ENCODE peak calls at places on chromosomes 7 and 10, in six cellular contexts. K is AG04450; L is GM12865; M is CD8-positive, alpha-beta T cell; Y is choroid plexus epithelial cell; D is transverse colon. R is an unnamed sample.

GRCh38 chr7:150340024-150340749 is 1.2 kb downstream of the RARRES2 start:
- DNase-seq in M (no peak), D (peak; percentile 65), K (peak; percentile 21), L (no peak), Y (peak; percentile 37), R (no peak)

GRCh38 chr10:4121531-4122380 is 336.7 kb upstream of the KLF6 start:
- DNase-seq in D (peak; percentile 32), Y (no peak), L (peak; percentile 32), M (no peak), K (no peak), R (no peak)

GRCh38 chr10:77358666-77359065 is 278.9 kb downstream of the KCNMA1 start:
- DNase-seq in K (no peak), D (no peak), M (no peak), Y (no peak), L (no peak), R (no peak)

GRCh38 chr10:129375912-129376311 is 91.1 kb upstream of the MGMT start:
- DNase-seq in L (no peak), Y (no peak), M (no peak), K (no peak), D (no peak), R (no peak)

GRCh38 chr10:130025811-130026510 is 61.9 kb upstream of the EBF3 start:
- DNase-seq in Y (no peak), K (no peak), D (no peak), L (no peak), M (no peak), R (no peak)

GRCh38 chr7:137508437-137509175 is 165.1 kb upstream of the PTN start:
- DNase-seq in Y (peak; percentile 85), D (no peak), K (peak; percentile 58), M (no peak), L (no peak), R (peak; percentile 33)

GRCh38 chr10:133058267-133059092 is 29.2 kb upstream of the ADGRA1 start:
- DNase-seq in D (no peak), K (no peak), M (no peak), L (no peak), Y (no peak), R (no peak)

GRCh38 chr10:49369216-49370162 is 26.4 kb downstream of the DRGX start:
- DNase-seq in M (peak; percentile 9), D (no peak), L (no peak), K (no peak), Y (peak; percentile 53), R (no peak)

GRCh38 chr7:128883622-128884549 is 21.2 kb downstream of the ATP6V1F start:
- DNase-seq in D (peak; percentile 88), M (peak; percentile 89), K (no peak), Y (peak; percentile 81), L (peak; percentile 90), R (no peak)

GRCh38 chr7:30965372-30965771 is 1.6 kb downstream of the GHRHR start:
- DNase-seq in K (no peak), D (no peak), Y (no peak), L (no peak), M (no peak), R (no peak)

GRCh38 chr10:118983263-118983662 is 46.3 kb upstream of the NANOS1 start:
- DNase-seq in L (peak; percentile 66), K (no peak), Y (peak; percentile 52), M (no peak), D (no peak), R (no peak)

GRCh38 chr10:30581779-30582380 is 47.7 kb downstream of the LYZL2 start:
- DNase-seq in M (peak; percentile 16), K (peak; percentile 30), D (peak; percentile 19), Y (peak; percentile 77), L (peak; percentile 59), R (no peak)

GRCh38 chr10:104614245-104614831 is 26.8 kb upstream of the SORCS3 start:
- DNase-seq in L (peak; percentile 43), K (no peak), Y (peak; percentile 36), M (no peak), D (no peak), R (no peak)

GRCh38 chr10:72784551-72785421 is 92.8 kb downstream of the MCU start:
- DNase-seq in D (peak; percentile 21), Y (peak; percentile 83), M (no peak), K (peak; percentile 81), L (no peak), R (peak; percentile 74)

GRCh38 chr7:66150471-66150870 is 35.8 kb downstream of the CRCP start:
- DNase-seq in M (no peak), D (peak; percentile 20), L (no peak), K (no peak), Y (peak; percentile 87), R (peak; percentile 59)

GRCh38 chr7:131225619-131226101 is 102.0 kb upstream of the MKLN1 start:
- DNase-seq in K (no peak), L (no peak), D (peak; percentile 73), M (no peak), Y (peak; percentile 47), R (no peak)

GRCh38 chr7:138064856-138065357 is 11.4 kb upstream of the AKR1D1 start:
- DNase-seq in M (no peak), D (no peak), L (no peak), K (no peak), Y (peak; percentile 53), R (peak; percentile 25)

GRCh38 chr7:152866791-152867481 is 107.4 kb downstream of the ACTR3B start:
- DNase-seq in Y (no peak), L (no peak), D (no peak), K (no peak), M (no peak), R (no peak)

GRCh38 chr10:78203915-78204818 is 170.5 kb downstream of the RPS24 start:
- DNase-seq in D (no peak), L (no peak), Y (no peak), M (no peak), K (no peak), R (no peak)

GRCh38 chr10:44334091-44334490 is 50.8 kb downstream of the CXCL12 start:
- DNase-seq in M (no peak), K (no peak), D (no peak), Y (no peak), L (no peak), R (no peak)

GRCh38 chr7:112723416-112723815 is 66.8 kb downstream of the TMEM168 start:
- DNase-seq in M (no peak), K (peak; percentile 15), Y (peak; percentile 69), L (no peak), D (no peak), R (no peak)

GRCh38 chr10:104013489-104013888 is 46.5 kb downstream of the SLK start:
- DNase-seq in M (no peak), Y (no peak), K (no peak), D (no peak), L (no peak), R (no peak)

GRCh38 chr10:132961-133898 is 2.0 kb upstream of the ZMYND11 start:
- DNase-seq in K (no peak), D (no peak), Y (peak; percentile 79), M (no peak), L (no peak), R (no peak)

GRCh38 chr10:99368646-99369045 is 39.5 kb downstream of the CNNM1 start:
- DNase-seq in D (no peak), K (no peak), M (no peak), Y (no peak), L (no peak), R (no peak)

GRCh38 chr7:46493196-46493595 is 572.1 kb upstream of the IGFBP3 start:
- DNase-seq in D (no peak), L (no peak), K (no peak), Y (peak; percentile 13), M (no peak), R (no peak)

GRCh38 chr10:33129987-33130386 is 172.0 kb upstream of the ITGB1 start:
- DNase-seq in D (no peak), K (peak; percentile 83), Y (peak; percentile 96), L (no peak), M (no peak), R (peak; percentile 86)

GRCh38 chr7:36601596-36601995 is 122.7 kb downstream of the AOAH start:
- DNase-seq in D (no peak), K (no peak), L (no peak), Y (no peak), M (no peak), R (no peak)

GRCh38 chr7:91151916-91152315 is 112.3 kb upstream of the FZD1 start:
- DNase-seq in L (no peak), Y (no peak), D (no peak), M (no peak), K (no peak), R (no peak)

GRCh38 chr10:7526017-7526400 is 115.2 kb upstream of the SFMBT2 start:
- DNase-seq in K (no peak), D (no peak), L (no peak), M (no peak), Y (no peak), R (no peak)
- H3K4me3 ChIP-seq in K (no peak overlapping the region), D (no peak overlapping the region), L (no peak overlapping the region), M (no peak overlapping the region), Y (no peak overlapping the region), R (no peak overlapping the region)

GRCh38 chr7:25852249-25852994 is 299.6 kb upstream of the NFE2L3 start:
- DNase-seq in Y (peak; percentile 74), D (peak; percentile 79), K (no peak), L (no peak), M (no peak), R (no peak)
- H3K4me3 ChIP-seq in Y (no peak overlapping the region), D (peak overlapping the region; percentile 5), K (no peak overlapping the region), L (peak overlapping the region; percentile 23), M (no peak overlapping the region), R (no peak overlapping the region)

GRCh38 chr10:89327803-89328441 is at the start of gene IFIT3:
- DNase-seq in D (peak; percentile 52), L (peak; percentile 75), Y (peak; percentile 98), K (peak; percentile 91), M (no peak), R (peak; percentile 72)
- H3K4me3 ChIP-seq in D (peak within 1 kb of the TSS; percentile 37), L (peak within 1 kb of the TSS; percentile 62), Y (peak within 1 kb of the TSS; percentile 56), K (peak within 1 kb of the TSS; percentile 67), M (peak within 1 kb of the TSS; percentile 40), R (peak within 1 kb of the TSS; percentile 43)

GRCh38 chr7:92698237-92698841 is 108.1 kb upstream of the FAM133B start:
- DNase-seq in D (peak; percentile 25), Y (peak; percentile 91), M (no peak), K (peak; percentile 71), L (no peak), R (peak; percentile 74)
- H3K4me3 ChIP-seq in D (no peak overlapping the region), Y (peak overlapping the region; percentile 13), M (no peak overlapping the region), K (peak overlapping the region; percentile 38), L (no peak overlapping the region), R (no peak overlapping the region)